ENCODE peak calls at places on chromosomes 16 and 17, in eight cellular contexts. Y is DMS153; J is activated CD8-positive, alpha-beta T cell treated with anti-CD3 and anti-CD28 coated beads, Interleukin-2, amount 10 ng/mL, durations not matched to agents 7 days and 5 days; N is psoas muscle; Q is OCI-LY7; C is aorta; D is EH; X is cardiac muscle cell. S is an unnamed sample.

GRCh38 chr17:81924557-81925532 is 2.7 kb downstream of the MAFG start:
- DNase-seq in X (no peak), Q (no peak), C (no peak), Y (no peak), J (no peak), D (no peak), N (no peak), S (no peak)

GRCh38 chr17:48715496-48716399 is 6.6 kb downstream of the PRAC1 start:
- DNase-seq in N (no peak), J (no peak), C (no peak), X (no peak), Q (no peak), Y (peak; percentile 80), D (no peak), S (no peak)

GRCh38 chr16:351804-352520 is 561 bp downstream of the AXIN1 start:
- DNase-seq in D (peak; percentile 35), J (peak; percentile 34), X (no peak), C (no peak), Y (no peak), Q (no peak), N (no peak), S (no peak)

GRCh38 chr17:37701424-37702020 is 43.3 kb downstream of the HNF1B start:
- DNase-seq in C (no peak), D (no peak), N (no peak), X (peak; percentile 20), Y (no peak), Q (peak; percentile 40), J (peak; percentile 65), S (no peak)

GRCh38 chr16:71367243-71367976 is 8.9 kb downstream of the CALB2 start:
- DNase-seq in J (peak; percentile 61), Q (peak; percentile 37), N (peak; percentile 61), Y (no peak), X (peak; percentile 74), D (peak; percentile 57), C (no peak), S (peak; percentile 49)

GRCh38 chr17:77128895-77129567 is 11.7 kb upstream of the SEC14L1 start:
- DNase-seq in C (no peak), D (peak; percentile 44), Y (no peak), N (no peak), J (no peak), X (peak; percentile 69), Q (no peak), S (peak; percentile 57)

GRCh38 chr16:48365601-48366164 is 19.5 kb downstream of the SIAH1 start:
- DNase-seq in Q (no peak), N (peak; percentile 94), X (peak; percentile 92), D (peak; percentile 90), Y (peak; percentile 24), C (peak; percentile 97), J (peak; percentile 86), S (peak; percentile 85)

GRCh38 chr17:17151962-17152361 is 54.2 kb downstream of the PLD6 start:
- DNase-seq in D (peak; percentile 98), Y (no peak), Q (no peak), N (peak; percentile 97), X (peak; percentile 94), C (peak; percentile 97), J (no peak), S (peak; percentile 62)

GRCh38 chr16:79403534-79403933 is 197.0 kb downstream of the MAF start:
- DNase-seq in X (no peak), Y (no peak), Q (no peak), D (no peak), J (no peak), N (no peak), C (no peak), S (no peak)

GRCh38 chr16:3999479-3999868 is 116.8 kb downstream of the ADCY9 start:
- DNase-seq in X (peak; percentile 93), D (peak; percentile 89), C (peak; percentile 83), N (peak; percentile 77), J (no peak), Q (no peak), Y (no peak), S (peak; percentile 44)

GRCh38 chr17:44210342-44211192 is 8.9 kb downstream of the UBTF start:
- DNase-seq in Q (peak; percentile 94), D (peak; percentile 85), X (peak; percentile 93), J (peak; percentile 95), Y (peak; percentile 75), C (peak; percentile 96), N (peak; percentile 96), S (peak; percentile 84)

GRCh38 chr17:61495161-61495857 is 43.1 kb downstream of the TBX4 start:
- DNase-seq in D (peak; percentile 68), N (no peak), Q (no peak), C (no peak), X (peak; percentile 40), Y (no peak), J (peak; percentile 26), S (peak; percentile 32)

GRCh38 chr16:23187341-23187740 is 4.8 kb downstream of the SCNN1G start:
- DNase-seq in N (no peak), Q (peak; percentile 19), D (no peak), X (no peak), C (no peak), J (no peak), Y (no peak), S (no peak)

GRCh38 chr17:2192367-2193028 is 111.1 kb downstream of the SMG6 start:
- DNase-seq in D (peak; percentile 99), X (peak; percentile 97), J (peak; percentile 80), N (no peak), Q (peak; percentile 66), C (no peak), Y (no peak), S (no peak)

GRCh38 chr16:48409839-48410610 is 24.8 kb upstream of the SIAH1 start:
- DNase-seq in N (no peak), Q (no peak), Y (no peak), C (no peak), D (peak; percentile 90), J (no peak), X (peak; percentile 98), S (no peak)

GRCh38 chr16:6279261-6279660 is 1053.4 kb upstream of the RBFOX1 start:
- DNase-seq in C (no peak), J (no peak), X (no peak), D (no peak), Y (no peak), N (no peak), Q (no peak), S (no peak)

GRCh38 chr16:30740364-30741251 is 7.6 kb upstream of the PHKG2 start:
- DNase-seq in X (peak; percentile 86), Y (peak; percentile 77), Q (no peak), C (peak; percentile 91), N (peak; percentile 91), D (peak; percentile 83), J (no peak), S (no peak)

GRCh38 chr16:9151597-9151996 is 60.2 kb downstream of the HAPSTR1 start:
- DNase-seq in D (peak; percentile 56), C (no peak), J (no peak), X (no peak), Q (peak; percentile 61), Y (peak; percentile 67), N (no peak), S (no peak)

GRCh38 chr16:2027024-2028010 is 615 bp downstream of the NHERF2 start:
- DNase-seq in J (no peak), Q (peak; percentile 44), N (no peak), D (peak; percentile 73), C (no peak), X (peak; percentile 30), Y (no peak), S (peak; percentile 68)